ENCODE peak calls at places on chromosomes 3 and 15, in six cellular contexts. M is IMR-90, D is cardiac fibroblast, K is BJ, U is NB4, G is OCI-LY7. T is an unnamed sample.

GRCh38 chr3:134772591-134772990 is 22.5 kb upstream of the EPHB1 start:
- DNase-seq in U (no peak), M (no peak), K (no peak), G (no peak), D (no peak), T (no peak)

GRCh38 chr3:45064512-45065372 is 38.6 kb downstream of the CLEC3B start:
- DNase-seq in K (peak), G (no peak), U (peak), D (peak), M (peak), T (peak)

GRCh38 chr3:193704431-193704830 is 111.4 kb downstream of the OPA1 start:
- DNase-seq in D (no peak), K (no peak), M (no peak), G (no peak), U (peak), T (no peak)

GRCh38 chr3:194272221-194272620 is 78.9 kb downstream of the CPN2 start:
- DNase-seq in M (no peak), G (no peak), D (no peak), U (no peak), K (no peak), T (no peak)

GRCh38 chr3:108305484-108306172 is 9.3 kb downstream of the HHLA2 start:
- DNase-seq in U (no peak), D (no peak), G (no peak), M (no peak), K (no peak), T (peak)

GRCh38 chr3:74390121-74390870 is 224.2 kb downstream of the CNTN3 start:
- DNase-seq in U (no peak), M (no peak), G (no peak), D (no peak), K (no peak), T (no peak)

GRCh38 chr3:140920029-140920428 is 21.6 kb upstream of the SLC25A36 start:
- DNase-seq in D (no peak), U (no peak), G (no peak), M (no peak), K (no peak), T (peak)

GRCh38 chr3:17742837-17743659 is 617 bp upstream of the TBC1D5 start:
- DNase-seq in K (peak), M (peak), D (no peak), G (no peak), U (no peak), T (no peak)

GRCh38 chr3:32956750-32957570 is 5.5 kb downstream of the CCR4 start:
- DNase-seq in G (no peak), U (no peak), K (no peak), D (peak), M (peak), T (no peak)

GRCh38 chr3:64327039-64327804 is 102.0 kb upstream of the PRICKLE2 start:
- DNase-seq in M (no peak), D (peak), K (no peak), G (no peak), U (no peak), T (no peak)

GRCh38 chr3:126753191-126754160 is 49.4 kb downstream of the CHCHD6 start:
- DNase-seq in U (no peak), D (peak), M (peak), K (peak), G (no peak), T (peak)

GRCh38 chr3:173911446-173911845 is 513.9 kb downstream of the NLGN1 start:
- DNase-seq in K (no peak), D (peak), M (no peak), G (no peak), U (no peak), T (no peak)

GRCh38 chr15:69389426-69389825 is 24.7 kb upstream of the KIF23 start:
- DNase-seq in G (no peak), U (no peak), M (no peak), D (no peak), K (no peak), T (no peak)

GRCh38 chr3:71072288-71072687 is 511.2 kb downstream of the FOXP1 start:
- DNase-seq in M (no peak), K (no peak), G (no peak), D (no peak), U (no peak), T (no peak)

GRCh38 chr3:72155391-72156064 is 370.6 kb upstream of the PROK2 start:
- DNase-seq in G (no peak), K (peak), D (peak), U (peak), M (peak), T (peak)

GRCh38 chr15:70558406-70559222 is 204.7 kb downstream of the UACA start:
- DNase-seq in G (no peak), M (no peak), K (no peak), U (no peak), D (no peak), T (no peak)

DNA sequence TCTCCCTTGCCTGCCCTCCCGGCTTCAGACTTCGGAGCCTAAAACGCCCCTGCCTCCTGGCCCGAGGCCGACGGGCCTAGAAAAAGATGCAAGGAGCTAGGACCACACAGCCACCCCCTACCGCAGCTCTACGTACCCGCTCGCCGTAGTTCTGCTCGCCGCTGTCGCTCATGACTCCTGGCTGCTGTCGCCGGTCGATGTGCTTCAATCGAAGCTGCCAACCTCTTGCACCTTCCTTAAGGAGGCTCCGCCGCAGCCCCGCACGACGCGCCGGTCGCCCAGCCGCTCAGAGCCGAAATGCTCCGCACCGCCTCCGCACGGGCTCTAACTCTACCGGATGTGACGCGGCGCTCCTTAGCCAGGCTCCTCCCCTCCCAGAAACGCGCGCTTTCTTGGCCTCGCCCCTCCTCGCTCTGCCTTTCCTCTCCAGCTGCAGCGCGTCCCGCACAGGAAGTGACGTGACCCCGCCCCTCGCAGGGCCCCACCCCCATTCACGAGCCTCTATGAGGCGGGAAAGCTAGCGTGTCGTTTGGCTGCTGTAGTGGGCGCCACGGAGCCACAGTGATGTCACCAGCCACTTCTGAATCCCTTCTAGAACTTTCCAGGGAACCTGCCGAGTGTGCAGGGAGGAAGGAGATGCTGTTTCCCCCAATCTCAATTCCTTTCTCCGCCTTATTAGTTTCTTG is at the start of gene TRA2B:
- DNase-seq in M (peak), K (peak), U (peak), D (peak), G (peak), T (peak)
- TF ChIP-seq CTCF in M (peak), K (peak), U (peak), D (peak), G (peak), T (peak)

DNA sequence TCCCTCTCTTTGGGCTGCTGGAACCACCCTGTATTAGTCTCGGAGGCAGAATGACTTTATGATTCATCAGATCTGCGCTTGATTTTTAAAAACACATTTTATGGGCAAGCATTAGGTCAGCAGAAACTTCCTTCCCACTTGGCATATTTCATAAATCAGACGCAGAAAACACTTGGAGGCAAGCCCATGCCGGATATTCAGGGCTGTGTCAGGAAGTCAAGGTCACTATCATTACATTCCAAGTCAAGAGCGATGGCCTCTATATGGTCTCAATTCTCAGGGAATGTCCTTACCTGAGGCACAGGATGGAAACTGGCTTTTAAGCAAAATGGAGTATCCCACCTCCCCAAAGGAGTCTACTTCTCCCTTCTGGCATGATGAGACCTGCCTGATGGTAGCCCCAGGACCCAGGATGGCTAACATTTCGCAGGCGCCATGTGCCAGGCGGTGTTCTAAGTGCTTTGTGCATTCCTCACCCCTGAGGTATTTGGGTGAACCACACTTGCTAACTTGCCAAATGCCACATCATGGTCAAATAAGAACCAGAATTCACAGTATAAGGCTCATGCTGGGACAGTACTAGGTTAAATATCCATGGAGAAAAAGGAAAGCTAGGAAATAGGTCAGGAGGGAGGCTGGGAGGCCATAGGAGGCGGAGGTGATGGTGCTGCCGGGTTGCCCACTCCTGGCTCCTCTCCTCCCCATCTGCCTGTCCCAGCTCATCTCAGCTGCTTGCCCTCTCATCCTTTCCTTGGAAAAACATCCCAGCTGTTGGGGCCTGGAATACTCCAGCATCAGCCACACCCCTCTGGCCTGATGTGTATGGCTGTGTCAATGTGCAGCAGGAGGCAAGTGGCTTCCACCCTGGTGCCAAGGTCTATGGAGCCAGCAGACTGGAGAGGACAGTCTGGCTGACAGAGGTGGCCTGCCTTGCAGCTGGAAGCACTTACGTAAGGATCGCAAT is 18.8 kb downstream of the BCL2L10 start:
- DNase-seq in M (peak), K (peak), U (no peak), G (no peak), D (peak), T (peak)
- H3K4me3 ChIP-seq in M (no peak), K (no peak), U (no peak), G (no peak), D (no peak), T (no peak)

GRCh38 chr15:71802770-71803169 is 7.6 kb upstream of the NR2E3 start:
- DNase-seq in K (no peak), U (peak), G (no peak), D (no peak), M (no peak), T (no peak)
- TF ChIP-seq CTCF in K (peak), U (peak), G (peak), D (peak), M (peak), T (peak)

DNA sequence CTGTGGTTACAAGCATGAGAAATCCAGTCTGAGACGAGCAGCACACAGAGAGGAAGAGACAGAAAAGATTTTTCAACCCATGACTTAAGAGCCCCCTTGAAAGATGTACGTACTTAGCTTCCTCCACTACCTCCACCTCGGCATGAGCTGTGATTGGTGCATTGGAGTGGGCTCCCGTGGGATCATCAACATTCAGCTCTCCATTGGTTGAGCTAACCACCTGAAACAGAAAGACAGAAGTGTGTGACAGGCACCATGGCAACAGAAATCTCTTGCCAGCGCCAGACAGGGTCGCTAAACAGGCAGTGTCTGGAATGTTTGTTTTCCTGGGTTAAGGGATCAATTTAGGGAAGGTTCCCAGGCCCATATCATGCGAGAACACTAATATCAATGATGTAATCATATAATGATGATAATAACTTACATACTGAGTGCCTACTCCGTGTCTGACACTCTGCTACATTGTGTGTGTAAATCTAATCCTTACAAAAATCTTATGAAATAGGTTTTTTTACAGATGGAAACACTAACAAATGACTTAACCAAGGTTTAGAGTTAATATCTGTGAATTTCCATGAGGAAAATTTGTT is 17.5 kb upstream of the PPIB start:
- DNase-seq in D (no peak), M (no peak), U (no peak), K (no peak), G (no peak), T (no peak)
- H3K4me3 ChIP-seq in D (no peak), M (no peak), U (no peak), K (no peak), G (no peak), T (no peak)

GRCh38 chr3:12522721-12523120 is 22.6 kb downstream of the MKRN2OS start:
- DNase-seq in G (no peak), K (no peak), M (no peak), U (no peak), D (peak), T (no peak)
- TF ChIP-seq CTCF in G (no peak), K (no peak), M (no peak), U (no peak), D (no peak), T (no peak)

GRCh38 chr3:10145685-10146084 is 4.1 kb downstream of the VHL start:
- DNase-seq in D (no peak), U (peak), K (no peak), M (no peak), G (no peak), T (no peak)

GRCh38 chr3:10137178-10137577 is 4.4 kb upstream of the VHL start:
- DNase-seq in K (no peak), G (no peak), U (peak), D (peak), M (no peak), T (peak)

GRCh38 chr3:10142707-10143560 is 1.4 kb downstream of the VHL start:
- DNase-seq in D (no peak), G (peak), U (peak), M (no peak), K (no peak), T (peak)

GRCh38 chr3:10136426-10137005 is 5.1 kb upstream of the VHL start:
- DNase-seq in U (no peak), G (no peak), K (no peak), D (no peak), M (no peak), T (no peak)

DNA sequence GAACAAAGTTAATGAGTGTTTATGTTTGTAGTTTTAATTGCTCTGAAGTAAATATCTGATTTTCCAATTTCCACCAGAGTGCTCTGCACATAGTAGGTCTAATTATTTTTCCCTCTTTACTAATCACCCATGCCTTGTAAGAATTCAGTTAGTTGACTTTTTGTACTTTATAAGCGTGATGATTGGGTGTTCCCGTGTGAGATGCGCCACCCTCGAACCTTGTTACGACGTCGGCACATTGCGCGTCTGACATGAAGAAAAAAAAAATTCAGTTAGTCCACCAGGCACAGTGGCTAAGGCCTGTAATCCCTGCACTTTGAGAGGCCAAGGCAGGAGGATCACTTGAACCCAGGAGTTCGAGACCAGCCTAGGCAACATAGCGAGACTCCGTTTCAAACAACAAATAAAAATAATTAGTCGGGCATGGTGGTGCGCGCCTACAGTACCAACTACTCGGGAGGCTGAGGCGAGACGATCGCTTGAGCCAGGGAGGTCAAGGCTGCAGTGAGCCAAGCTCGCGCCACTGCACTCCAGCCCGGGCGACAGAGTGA is 507 bp upstream of the VHL start:
- DNase-seq in M (no peak), K (no peak), U (peak), D (no peak), G (peak), T (no peak)
- H3K4me3 ChIP-seq in M (no peak), K (peak), U (peak), D (no peak), G (peak), T (peak)

GRCh38 chr3:180640987-180641386 is 38.3 kb downstream of the CCDC39 start:
- DNase-seq in M (no peak), G (no peak), D (no peak), K (no peak), U (no peak), T (no peak)

GRCh38 chr3:180646187-180646790 is 33.0 kb downstream of the CCDC39 start:
- DNase-seq in U (no peak), D (no peak), M (no peak), G (no peak), K (no peak), T (peak)
- TF ChIP-seq CTCF in U (no peak), D (no peak), M (peak), G (peak), K (no peak), T (peak)

GRCh38 chr3:172372895-172373294 is 75.4 kb downstream of the GHSR start:
- DNase-seq in M (no peak), K (no peak), G (no peak), U (no peak), D (no peak), T (no peak)
- H3K4me3 ChIP-seq in M (no peak), K (no peak), G (no peak), U (no peak), D (no peak), T (no peak)

GRCh38 chr3:112338021-112338726 is 5.2 kb downstream of the CD200 start:
- DNase-seq in G (no peak), U (no peak), D (no peak), K (no peak), M (no peak), T (peak)

GRCh38 chr3:112333386-112334334 is 704 bp downstream of the CD200 start:
- DNase-seq in D (peak), M (no peak), U (no peak), K (no peak), G (no peak), T (no peak)

GRCh38 chr3:112327371-112327951 is 5.5 kb upstream of the CD200 start:
- DNase-seq in M (peak), U (peak), D (peak), G (peak), K (no peak), T (peak)

GRCh38 chr3:112334709-112335108 is 1.8 kb downstream of the CD200 start:
- DNase-seq in M (no peak), D (peak), K (no peak), U (no peak), G (no peak), T (no peak)

DNA sequence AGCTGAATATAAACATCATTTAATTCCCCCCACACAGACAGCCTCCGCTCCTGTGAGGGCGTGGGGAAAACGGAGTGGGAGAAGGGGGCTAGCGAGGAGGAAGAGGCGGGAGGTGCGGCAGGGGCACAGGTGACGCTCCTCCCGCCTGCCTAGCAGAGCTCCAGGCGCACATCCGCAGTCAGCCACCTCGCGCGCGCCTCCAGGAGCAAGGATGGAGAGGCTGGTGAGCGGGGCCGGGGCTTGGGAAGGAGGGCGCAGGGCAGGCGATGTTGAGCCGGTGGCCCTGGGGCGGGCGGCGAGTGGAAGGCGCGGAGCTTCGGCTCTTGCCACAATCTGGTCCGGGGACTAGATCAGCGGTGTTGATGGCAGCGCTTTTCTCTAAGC is at the start of gene CD200:
- DNase-seq in U (no peak), M (peak), K (no peak), D (peak), G (peak), T (peak)
- TF ChIP-seq CTCF in U (no peak), M (no peak), K (no peak), D (no peak), G (no peak), T (no peak)

DNA sequence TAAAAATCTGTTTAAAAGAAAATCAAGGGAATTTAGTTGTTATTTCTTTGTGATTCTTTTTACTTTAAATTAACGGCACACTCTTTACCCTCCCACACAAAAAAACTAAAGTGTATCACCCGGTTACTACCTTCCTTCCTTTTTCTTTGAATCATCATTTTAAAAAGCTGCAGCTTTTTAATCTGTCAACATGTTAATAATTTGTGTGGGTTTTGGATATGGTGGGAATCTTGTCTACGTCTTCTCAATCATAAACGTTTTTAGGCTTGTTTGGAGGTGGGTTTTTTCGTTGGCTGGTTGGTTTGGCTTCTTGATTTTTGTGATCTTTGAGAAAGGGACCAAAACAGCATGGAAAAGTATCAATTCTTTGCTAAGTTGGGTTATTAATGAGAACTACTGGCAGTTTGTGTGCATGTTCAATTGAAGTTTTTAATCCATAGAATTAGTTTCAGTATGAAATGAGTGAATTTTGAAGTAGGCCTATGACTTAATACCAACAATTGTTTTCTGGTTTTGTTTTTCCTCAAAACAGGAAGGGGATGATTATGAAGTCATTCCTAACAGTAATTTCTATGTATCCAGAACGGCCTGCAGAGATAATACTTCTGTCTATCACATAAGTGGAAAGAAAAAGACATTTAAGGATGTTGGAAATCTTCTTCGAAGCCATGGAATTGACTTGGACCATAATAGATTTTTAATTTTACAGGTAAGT is 4.5 kb downstream of the SMC4 start:
- DNase-seq in G (no peak), U (no peak), M (peak), K (no peak), D (peak), T (peak)
- H3K4me3 ChIP-seq in G (peak), U (peak), M (no peak), K (no peak), D (no peak), T (peak)